ENCODE peak calls at places on chromosomes 12 and 14, in four cellular contexts. One of them, this sample, is unnamed.

GRCh38 chr12:57109207-57110160 is 1.7 kb downstream of the STAT6 start:
- DNase-seq in effector memory CD8-positive, alpha-beta T cell: no peak
- DNase-seq in HepG2: no peak
- DNase-seq in mesothelial cell of epicardium: no peak
- DNase-seq in this sample: no peak

GRCh38 chr14:85934886-85935254 is 404.9 kb downstream of the FLRT2 start:
- DNase-seq in effector memory CD8-positive, alpha-beta T cell: no peak
- DNase-seq in HepG2: no peak
- DNase-seq in mesothelial cell of epicardium: no peak
- DNase-seq in this sample: no peak

GRCh38 chr14:60758875-60759274 is 24.3 kb downstream of the MNAT1 start:
- DNase-seq in effector memory CD8-positive, alpha-beta T cell: no peak
- DNase-seq in HepG2: no peak
- DNase-seq in mesothelial cell of epicardium: no peak
- DNase-seq in this sample: peak; percentile 15

GRCh38 chr14:101774006-101774755 is 12.7 kb downstream of the PPP2R5C start:
- DNase-seq in effector memory CD8-positive, alpha-beta T cell: no peak
- DNase-seq in HepG2: no peak
- DNase-seq in mesothelial cell of epicardium: no peak
- DNase-seq in this sample: no peak

GRCh38 chr14:31992051-31992450 is 85.1 kb upstream of the ARHGAP5 start:
- DNase-seq in effector memory CD8-positive, alpha-beta T cell: no peak
- DNase-seq in HepG2: no peak
- DNase-seq in mesothelial cell of epicardium: no peak
- DNase-seq in this sample: peak; percentile 46

GRCh38 chr12:76706099-76706498 is 57.8 kb upstream of the ZDHHC17 start:
- DNase-seq in effector memory CD8-positive, alpha-beta T cell: no peak
- DNase-seq in HepG2: no peak
- DNase-seq in mesothelial cell of epicardium: no peak
- DNase-seq in this sample: no peak

GRCh38 chr12:40107803-40108620 is 2.1 kb upstream of the SLC2A13 start:
- DNase-seq in effector memory CD8-positive, alpha-beta T cell: no peak
- DNase-seq in HepG2: no peak
- DNase-seq in mesothelial cell of epicardium: no peak
- DNase-seq in this sample: no peak

GRCh38 chr12:22042981-22043669 is 2.9 kb upstream of the CMAS start:
- DNase-seq in effector memory CD8-positive, alpha-beta T cell: no peak
- DNase-seq in HepG2: no peak
- DNase-seq in mesothelial cell of epicardium: no peak
- DNase-seq in this sample: no peak

GRCh38 chr12:104187446-104188155 is 28.0 kb upstream of the TXNRD1 start:
- DNase-seq in effector memory CD8-positive, alpha-beta T cell: no peak
- DNase-seq in HepG2: no peak
- DNase-seq in mesothelial cell of epicardium: no peak
- DNase-seq in this sample: no peak

GRCh38 chr12:89947437-89948265 is 239.0 kb upstream of the ATP2B1 start:
- DNase-seq in effector memory CD8-positive, alpha-beta T cell: no peak
- DNase-seq in HepG2: no peak
- DNase-seq in mesothelial cell of epicardium: no peak
- DNase-seq in this sample: peak; percentile 79

GRCh38 chr14:104695660-104696000 is 6.2 kb downstream of the INF2 start:
- DNase-seq in effector memory CD8-positive, alpha-beta T cell: no peak
- DNase-seq in HepG2: no peak
- DNase-seq in mesothelial cell of epicardium: no peak
- DNase-seq in this sample: no peak

GRCh38 chr12:66921151-66921550 is 242.3 kb upstream of the GRIP1 start:
- DNase-seq in effector memory CD8-positive, alpha-beta T cell: no peak
- DNase-seq in HepG2: no peak
- DNase-seq in mesothelial cell of epicardium: no peak
- DNase-seq in this sample: no peak

GRCh38 chr12:25615119-25615518 is 62.0 kb upstream of the LMNTD1 start:
- DNase-seq in effector memory CD8-positive, alpha-beta T cell: no peak
- DNase-seq in HepG2: no peak
- DNase-seq in mesothelial cell of epicardium: no peak
- DNase-seq in this sample: peak; percentile 5

GRCh38 chr12:58961166-58961565 is 40.9 kb upstream of the LRIG3 start:
- DNase-seq in effector memory CD8-positive, alpha-beta T cell: no peak
- DNase-seq in HepG2: no peak
- DNase-seq in mesothelial cell of epicardium: no peak
- DNase-seq in this sample: peak; percentile 72

GRCh38 chr14:71551291-71551955 is 380.8 kb upstream of the RGS6 start:
- DNase-seq in effector memory CD8-positive, alpha-beta T cell: no peak
- DNase-seq in HepG2: no peak
- DNase-seq in mesothelial cell of epicardium: no peak
- DNase-seq in this sample: peak; percentile 19

GRCh38 chr12:69534389-69534822 is 50.9 kb upstream of the CCT2 start:
- DNase-seq in effector memory CD8-positive, alpha-beta T cell: no peak
- DNase-seq in HepG2: peak; percentile 6
- DNase-seq in mesothelial cell of epicardium: peak; percentile 50
- DNase-seq in this sample: peak; percentile 93

GRCh38 chr12:76346798-76347420 is 1.3 kb downstream of the BBS10 start:
- DNase-seq in effector memory CD8-positive, alpha-beta T cell: no peak
- DNase-seq in HepG2: peak; percentile 50
- DNase-seq in mesothelial cell of epicardium: no peak
- DNase-seq in this sample: peak; percentile 67

GRCh38 chr12:42094277-42094676 is 50.4 kb downstream of the GXYLT1 start:
- DNase-seq in effector memory CD8-positive, alpha-beta T cell: peak; percentile 26
- DNase-seq in HepG2: no peak
- DNase-seq in mesothelial cell of epicardium: no peak
- DNase-seq in this sample: no peak

GRCh38 chr14:105203057-105203494 is 22.0 kb upstream of the NUDT14 start:
- DNase-seq in effector memory CD8-positive, alpha-beta T cell: peak; percentile 62
- DNase-seq in HepG2: no peak
- DNase-seq in mesothelial cell of epicardium: peak; percentile 90
- DNase-seq in this sample: peak; percentile 86

GRCh38 chr14:77133718-77134338 is 7.8 kb downstream of the ZDHHC22 start:
- DNase-seq in effector memory CD8-positive, alpha-beta T cell: peak; percentile 50
- DNase-seq in HepG2: peak; percentile 58
- DNase-seq in mesothelial cell of epicardium: peak; percentile 83
- DNase-seq in this sample: peak; percentile 97

GRCh38 chr14:95098984-95099599 is 58.2 kb downstream of the DICER1 start:
- DNase-seq in effector memory CD8-positive, alpha-beta T cell: peak; percentile 14
- DNase-seq in HepG2: peak; percentile 22
- DNase-seq in mesothelial cell of epicardium: peak; percentile 50
- DNase-seq in this sample: peak; percentile 89

GRCh38 chr14:42930058-42930457 is 1323.4 kb downstream of the LRFN5 start:
- DNase-seq in effector memory CD8-positive, alpha-beta T cell: no peak
- DNase-seq in HepG2: no peak
- DNase-seq in mesothelial cell of epicardium: no peak
- DNase-seq in this sample: peak; percentile 95

GRCh38 chr12:114425031-114425626 is 19.2 kb upstream of the TBX5 start:
- DNase-seq in effector memory CD8-positive, alpha-beta T cell: no peak
- DNase-seq in HepG2: peak; percentile 15
- DNase-seq in mesothelial cell of epicardium: no peak
- DNase-seq in this sample: no peak

GRCh38 chr12:111976291-111976690 is 36.7 kb downstream of the TMEM116 start:
- DNase-seq in effector memory CD8-positive, alpha-beta T cell: no peak
- DNase-seq in HepG2: no peak
- DNase-seq in mesothelial cell of epicardium: no peak
- DNase-seq in this sample: no peak